ENCODE peak calls at places on chromosome 7, in nine cellular contexts. H is heart left ventricle; Q is uterus; T is left lung; E is CD8-positive, alpha-beta T cell; X is K562; P is tibial artery; N is osteoblast; B is neural progenitor cell. J is an unnamed sample. For H3K4me1, the result is how much of the 10 kb centered on the place peaks cover.

GRCh38 chr7:4500812-4501211 is 181.3 kb upstream of the FOXK1 start:
- DNase-seq in H (no peak), Q (no peak), T (no peak), E (no peak), X (no peak), P (no peak), N (no peak), B (peak), J (no peak)

GRCh38 chr7:144830024-144830785 is 5.6 kb downstream of the TPK1 start:
- DNase-seq in H (no peak), Q (no peak), T (no peak), E (no peak), X (peak), P (no peak), N (no peak), B (no peak), J (no peak)

GRCh38 chr7:150406565-150407421 is 27.7 kb downstream of the ZNF775 start:
- DNase-seq in H (peak), Q (no peak), T (peak), E (peak), X (peak), P (no peak), N (peak), B (no peak), J (no peak)

GRCh38 chr7:141483044-141483443 is 68.2 kb upstream of the AGK start:
- DNase-seq in H (no peak), Q (no peak), T (no peak), E (no peak), X (no peak), P (no peak), N (no peak), B (no peak), J (no peak)

GRCh38 chr7:84249651-84250050 is 55.1 kb upstream of the SEMA3A start:
- DNase-seq in H (no peak), Q (no peak), T (no peak), E (no peak), X (no peak), P (no peak), N (no peak), B (no peak), J (no peak)

GRCh38 chr7:74542558-74543117 is 88.9 kb downstream of the GTF2IRD1 start:
- DNase-seq in H (peak), Q (no peak), T (no peak), E (no peak), X (no peak), P (no peak), N (no peak), B (no peak), J (no peak)

GRCh38 chr7:106326594-106327537 is 42.1 kb upstream of the NAMPT start:
- DNase-seq in H (no peak), Q (no peak), T (no peak), E (no peak), X (no peak), P (no peak), N (peak), B (no peak), J (no peak)

GRCh38 chr7:95004618-95005282 is 97.4 kb downstream of the PPP1R9A start:
- DNase-seq in H (peak), Q (no peak), T (no peak), E (no peak), X (no peak), P (no peak), N (no peak), B (no peak), J (no peak)

GRCh38 chr7:38368191-38368605 is 94.8 kb upstream of the TARP start:
- DNase-seq in H (peak), Q (no peak), T (peak), E (peak), X (peak), P (peak), N (peak), B (peak), J (no peak)

GRCh38 chr7:1055084-1055450 is 10.7 kb downstream of the GPR146 start:
- DNase-seq in H (peak), Q (peak), T (peak), E (peak), X (peak), P (peak), N (no peak), B (no peak), J (no peak)

GRCh38 chr7:105776986-105777910 is 99.2 kb downstream of the ATXN7L1 start:
- DNase-seq in H (no peak), Q (no peak), T (no peak), E (no peak), X (no peak), P (no peak), N (no peak), B (no peak), J (no peak)

GRCh38 chr7:13770305-13770704 is 219.2 kb downstream of the ETV1 start:
- DNase-seq in H (no peak), Q (no peak), T (no peak), E (no peak), X (no peak), P (no peak), N (peak), B (no peak), J (no peak)

GRCh38 chr7:37211097-37211496 is 237.6 kb downstream of the ELMO1 start:
- DNase-seq in H (peak), Q (peak), T (peak), E (no peak), X (no peak), P (peak), N (no peak), B (no peak), J (no peak)

GRCh38 chr7:23350466-23350865 is 51.3 kb downstream of the MALSU1 start:
- DNase-seq in H (no peak), Q (no peak), T (no peak), E (no peak), X (no peak), P (no peak), N (no peak), B (no peak), J (no peak)

GRCh38 chr7:36686499-36686898 is 37.8 kb downstream of the AOAH start:
- DNase-seq in H (no peak), Q (no peak), T (no peak), E (peak), X (no peak), P (no peak), N (no peak), B (no peak), J (no peak)

GRCh38 chr7:128031901-128032604 is 816 bp upstream of the LRRC4 start:
- DNase-seq in H (peak), Q (peak), T (peak), E (peak), X (no peak), P (no peak), N (peak), B (peak), J (no peak)

GRCh38 chr7:55526770-55527169 is 45.5 kb downstream of the VOPP1 start:
- DNase-seq in H (no peak), Q (no peak), T (no peak), E (no peak), X (peak), P (no peak), N (no peak), B (peak), J (no peak)

GRCh38 chr7:13910805-13911551 is 78.5 kb downstream of the ETV1 start:
- DNase-seq in H (no peak), Q (no peak), T (no peak), E (no peak), X (no peak), P (no peak), N (no peak), B (no peak), J (no peak)

GRCh38 chr7:15525652-15526263 is 36.1 kb downstream of the AGMO start:
- DNase-seq in H (no peak), Q (no peak), T (no peak), E (no peak), X (no peak), P (no peak), N (no peak), B (no peak), J (no peak)

GRCh38 chr7:37943905-37944736 is 23.7 kb downstream of the EPDR1 start:
- DNase-seq in H (no peak), Q (no peak), T (no peak), E (no peak), X (no peak), P (no peak), N (no peak), B (no peak), J (no peak)

GRCh38 chr7:135330088-135330487 is 96.5 kb downstream of the STRA8 start:
- DNase-seq in H (no peak), Q (no peak), T (no peak), E (no peak), X (no peak), P (no peak), N (peak), B (no peak), J (no peak)

GRCh38 chr7:122488241-122488640 is 183.7 kb upstream of the FEZF1 start:
- DNase-seq in H (no peak), Q (no peak), T (no peak), E (no peak), X (no peak), P (no peak), N (no peak), B (no peak), J (no peak)

GRCh38 chr7:130926021-130926691 is 192.1 kb upstream of the KLF14 start:
- DNase-seq in H (no peak), Q (no peak), T (no peak), E (no peak), X (no peak), P (no peak), N (no peak), B (no peak), J (no peak)

GRCh38 chr7:138116156-138116555 is 39.9 kb downstream of the AKR1D1 start:
- DNase-seq in H (no peak), Q (no peak), T (no peak), E (no peak), X (no peak), P (no peak), N (peak), B (no peak), J (no peak)

GRCh38 chr7:155208681-155209477 is 88.8 kb upstream of the INSIG1 start:
- DNase-seq in H (no peak), Q (peak), T (no peak), E (no peak), X (no peak), P (no peak), N (peak), B (no peak), J (no peak)

GRCh38 chr7:135386181-135386580 is 123.7 kb downstream of the CNOT4 start:
- DNase-seq in H (no peak), Q (no peak), T (no peak), E (no peak), X (no peak), P (no peak), N (no peak), B (no peak), J (no peak)

GRCh38 chr7:140304071-140304799 is 94.1 kb downstream of the SLC37A3 start:
- DNase-seq in H (no peak), Q (no peak), T (no peak), E (peak), X (peak), P (no peak), N (no peak), B (no peak), J (no peak)

GRCh38 chr7:71244023-71244422 is 112.1 kb downstream of the GALNT17 start:
- DNase-seq in H (peak), Q (no peak), T (no peak), E (no peak), X (no peak), P (no peak), N (no peak), B (no peak), J (no peak)

GRCh38 chr7:71239517-71239916 is 107.6 kb downstream of the GALNT17 start:
- DNase-seq in H (no peak), Q (no peak), T (no peak), E (no peak), X (no peak), P (no peak), N (no peak), B (peak), J (no peak)

DNA sequence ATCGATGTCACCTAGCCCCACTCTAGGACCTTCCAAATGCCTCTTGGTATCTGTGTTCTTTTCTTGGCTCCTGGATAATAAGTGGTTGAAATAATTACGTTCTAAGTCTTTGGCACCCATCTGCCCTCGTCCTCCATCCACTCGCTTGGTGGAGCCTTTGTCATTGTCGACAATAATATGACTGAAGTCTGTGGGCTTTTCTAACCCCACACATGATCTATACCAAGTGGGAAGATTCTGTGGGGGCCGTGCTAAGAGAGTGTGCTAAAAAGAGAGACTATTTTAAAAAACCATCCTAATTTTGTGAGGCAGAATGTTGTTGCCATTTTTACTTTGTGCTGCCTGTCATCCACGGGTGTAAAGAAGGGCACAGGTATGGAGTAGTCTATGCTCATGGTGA is 113.1 kb downstream of the GALNT17 start:
- DNase-seq in H (no peak), Q (no peak), T (no peak), E (no peak), X (no peak), P (no peak), N (no peak), B (no peak), J (no peak)
- H3K4me1 ChIP-seq in H (under half), Q (under half), T (under half), E (under half), X (under half), P (under half), N (under half), B (under half), J (under half)

GRCh38 chr7:21653623-21654022 is 110.8 kb downstream of the DNAH11 start:
- DNase-seq in H (no peak), Q (no peak), T (no peak), E (no peak), X (no peak), P (no peak), N (no peak), B (no peak), J (no peak)

DNA sequence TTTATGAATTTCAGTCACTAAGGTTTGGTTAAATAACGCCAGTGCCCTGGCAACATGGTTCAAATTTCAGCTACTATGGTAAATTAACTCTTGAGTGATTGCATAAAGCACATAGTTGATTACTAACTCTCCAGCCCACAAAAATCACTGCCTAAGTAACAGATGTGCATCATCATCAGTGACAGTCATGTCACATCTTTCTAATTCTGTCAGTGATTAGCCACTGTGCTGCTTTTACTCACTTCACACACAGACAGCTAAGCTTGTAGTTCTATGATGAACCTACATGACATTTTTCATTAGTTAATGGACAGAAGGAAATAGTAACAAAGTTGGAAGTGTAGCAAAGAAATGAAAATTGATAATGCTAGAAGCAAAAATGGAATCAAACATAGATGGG is 108.9 kb downstream of the DNAH11 start:
- DNase-seq in H (no peak), Q (no peak), T (no peak), E (no peak), X (no peak), P (no peak), N (no peak), B (no peak), J (no peak)
- TF ChIP-seq CTCF in H (no peak), Q (no peak), T (no peak), E (no peak), X (no peak), P (no peak), N (no peak), B (no peak), J (no peak)

GRCh38 chr7:101163281-101164070 is 1.9 kb downstream of the VGF start:
- DNase-seq in H (peak), Q (no peak), T (no peak), E (no peak), X (peak), P (no peak), N (peak), B (peak), J (no peak)
- H3K4me1 ChIP-seq in H (under half), Q (under half), T (under half), E (under half), X (half or more), P (under half), N (under half), B (under half), J (under half)

GRCh38 chr7:27581906-27582305 is 80.8 kb downstream of the HIBADH start:
- DNase-seq in H (no peak), Q (no peak), T (no peak), E (no peak), X (no peak), P (no peak), N (no peak), B (peak), J (no peak)

GRCh38 chr7:27579565-27579964 is 83.1 kb downstream of the HIBADH start:
- DNase-seq in H (no peak), Q (no peak), T (no peak), E (no peak), X (no peak), P (no peak), N (peak), B (no peak), J (no peak)

GRCh38 chr7:27575647-27576046 is 87.0 kb downstream of the HIBADH start:
- DNase-seq in H (no peak), Q (no peak), T (no peak), E (no peak), X (no peak), P (no peak), N (no peak), B (no peak), J (no peak)

GRCh38 chr7:27581119-27581518 is 81.6 kb downstream of the HIBADH start:
- DNase-seq in H (no peak), Q (no peak), T (no peak), E (no peak), X (no peak), P (no peak), N (no peak), B (no peak), J (no peak)

DNA sequence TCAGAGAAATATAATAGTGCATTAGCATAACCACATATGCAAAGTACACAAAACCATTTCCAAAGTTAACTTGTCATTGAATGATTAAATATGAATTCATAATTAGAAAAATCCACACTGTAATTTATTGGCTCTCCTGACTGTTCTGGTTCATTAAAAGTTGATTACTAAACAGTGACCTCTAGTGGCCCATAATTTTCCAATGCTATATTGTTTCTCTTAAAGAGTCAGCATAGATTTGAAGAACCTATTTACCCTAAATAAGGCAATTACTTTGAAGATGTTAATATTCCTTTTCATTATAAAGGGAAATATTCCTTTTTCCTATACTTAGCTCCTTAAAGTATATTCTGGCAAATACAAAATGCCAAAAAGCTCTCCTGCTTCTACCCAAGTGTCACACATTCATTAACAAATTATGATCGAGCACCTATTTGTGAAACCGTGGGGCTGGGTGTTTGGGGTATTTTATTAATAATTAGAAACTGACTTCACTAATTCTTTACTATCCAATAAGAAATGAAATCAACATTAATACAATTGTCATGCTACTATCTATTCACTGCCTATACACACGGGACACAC is 86.2 kb downstream of the HIBADH start:
- DNase-seq in H (no peak), Q (no peak), T (no peak), E (no peak), X (peak), P (no peak), N (no peak), B (peak), J (no peak)
- TF ChIP-seq CTCF in H (peak), Q (peak), T (peak), E (peak), X (peak), P (peak), N (peak), B (peak), J (peak)

GRCh38 chr7:80183900-80184685 is 49.5 kb downstream of the GNAI1 start:
- DNase-seq in H (no peak), Q (no peak), T (no peak), E (no peak), X (no peak), P (no peak), N (no peak), B (no peak), J (no peak)

GRCh38 chr7:80185571-80185970 is 50.9 kb downstream of the GNAI1 start:
- DNase-seq in H (no peak), Q (no peak), T (no peak), E (no peak), X (no peak), P (no peak), N (no peak), B (no peak), J (no peak)

GRCh38 chr7:80181411-80181810 is 46.8 kb downstream of the GNAI1 start:
- DNase-seq in H (no peak), Q (no peak), T (no peak), E (no peak), X (no peak), P (no peak), N (no peak), B (no peak), J (no peak)

GRCh38 chr7:80184693-80185092 is 50.1 kb downstream of the GNAI1 start:
- DNase-seq in H (no peak), Q (no peak), T (no peak), E (no peak), X (no peak), P (no peak), N (no peak), B (no peak), J (no peak)

GRCh38 chr7:80182630-80183276 is 48.1 kb downstream of the GNAI1 start:
- DNase-seq in H (no peak), Q (no peak), T (no peak), E (no peak), X (no peak), P (no peak), N (no peak), B (no peak), J (no peak)
- H3K4me1 ChIP-seq in H (under half), Q (under half), T (under half), E (under half), X (under half), P (under half), N (under half), B (under half), J (under half)

DNA sequence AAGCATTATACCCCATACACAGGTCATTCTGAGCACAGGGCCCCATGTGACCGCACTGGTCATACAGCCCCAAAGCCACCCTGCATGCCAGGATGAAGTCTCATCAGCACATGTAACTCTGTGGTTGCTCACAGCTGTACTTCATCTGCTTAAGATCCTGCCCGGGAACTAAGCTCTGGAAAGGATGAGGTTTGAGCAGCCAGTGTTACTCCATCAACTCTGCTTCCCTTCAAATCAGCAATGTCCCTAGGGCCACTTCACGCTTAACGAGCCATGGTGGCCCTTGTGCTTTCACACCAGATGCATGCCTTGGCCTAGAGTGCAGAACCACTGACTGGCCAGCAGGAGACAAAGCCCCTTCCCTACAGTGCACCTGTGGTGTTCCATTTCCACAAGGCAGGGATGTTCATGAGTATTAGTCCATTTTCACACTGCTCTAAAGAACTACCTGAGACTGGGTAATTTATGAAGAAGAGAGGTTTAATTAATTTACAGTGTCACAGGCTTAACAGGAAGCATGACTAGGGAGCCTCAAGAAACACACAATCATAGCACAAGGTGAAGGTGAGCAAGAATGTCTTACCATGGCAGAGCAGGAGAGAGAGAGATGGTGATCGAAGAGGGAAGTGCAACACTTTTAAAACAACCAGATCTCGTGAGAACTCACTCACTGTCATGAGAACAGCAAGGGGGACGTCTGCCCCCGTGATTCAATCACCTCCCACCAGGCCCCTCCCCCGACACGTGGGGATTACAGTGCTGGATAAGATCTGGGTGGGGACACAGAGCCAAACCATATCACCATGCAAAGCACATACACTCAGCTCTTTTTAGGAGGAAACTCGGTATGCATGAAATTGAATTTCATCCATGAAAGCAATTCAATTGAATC is 149.0 kb upstream of the CDCA7L start:
- DNase-seq in H (no peak), Q (no peak), T (no peak), E (no peak), X (peak), P (no peak), N (no peak), B (no peak), J (no peak)
- TF ChIP-seq CTCF in H (peak), Q (no peak), T (no peak), E (no peak), X (no peak), P (no peak), N (peak), B (peak), J (no peak)

J was measured in thoracic aorta.